ENCODE peak calls at places on chromosomes 5 and 9, in six cellular contexts. X is GM18507; N is left ventricle myocardium superior; B is substantia nigra; Z is dorsolateral prefrontal cortex; I is activated T-cell treated with anti-CD3 and anti-CD28 coated beads, Interleukin-2, amount 50 U/mL, for 24 hours. F is an unnamed sample.

GRCh38 chr9:19156805-19157204 is 29.5 kb upstream of the PLIN2 start:
- DNase-seq in X (no peak), N (peak), B (no peak), Z (no peak), I (no peak), F (peak)

GRCh38 chr5:639584-640213 is 27.6 kb downstream of the CEP72 start:
- DNase-seq in X (no peak), N (no peak), B (no peak), Z (no peak), I (peak), F (no peak)

GRCh38 chr5:37248387-37248969 is 698 bp downstream of the CPLANE1 start:
- DNase-seq in X (no peak), N (no peak), B (peak), Z (no peak), I (no peak), F (no peak)

GRCh38 chr5:150000990-150001659 is 586 bp downstream of the HMGXB3 start:
- DNase-seq in X (no peak), N (peak), B (peak), Z (no peak), I (no peak), F (peak)

GRCh38 chr5:170886210-170886894 is 24.5 kb downstream of the RANBP17 start:
- DNase-seq in X (no peak), N (no peak), B (no peak), Z (no peak), I (no peak), F (no peak)

GRCh38 chr5:176747670-176748072 is 62.7 kb upstream of the UNC5A start:
- DNase-seq in X (no peak), N (no peak), B (no peak), Z (no peak), I (no peak), F (no peak)

GRCh38 chr9:4743131-4743875 is 2.3 kb upstream of the AK3 start:
- DNase-seq in X (no peak), N (no peak), B (no peak), Z (no peak), I (no peak), F (no peak)

GRCh38 chr5:180460834-180461233 is 33.3 kb upstream of the CNOT6 start:
- DNase-seq in X (no peak), N (no peak), B (no peak), Z (no peak), I (no peak), F (no peak)

GRCh38 chr9:124218438-124219289 is 39.1 kb upstream of the NEK6 start:
- DNase-seq in X (peak), N (peak), B (peak), Z (peak), I (peak), F (peak)

GRCh38 chr5:141512390-141513020 is 23.6 kb downstream of the PCDHGC5 start:
- DNase-seq in X (no peak), N (peak), B (peak), Z (peak), I (peak), F (peak)

GRCh38 chr9:93091453-93092081 is 4.5 kb upstream of the CARD19 start:
- DNase-seq in X (no peak), N (no peak), B (peak), Z (peak), I (peak), F (no peak)

GRCh38 chr9:93031629-93032431 is 26.7 kb upstream of the SUSD3 start:
- DNase-seq in X (no peak), N (no peak), B (peak), Z (peak), I (no peak), F (no peak)

GRCh38 chr9:127123239-127123935 is 952 bp upstream of the ANGPTL2 start:
- DNase-seq in X (no peak), N (peak), B (peak), Z (no peak), I (no peak), F (peak)

GRCh38 chr5:90983148-90983547 is 400.0 kb downstream of the ARRDC3 start:
- DNase-seq in X (no peak), N (no peak), B (no peak), Z (no peak), I (no peak), F (no peak)

GRCh38 chr9:5608298-5609254 is 20.3 kb upstream of the RIC1 start:
- DNase-seq in X (no peak), N (no peak), B (no peak), Z (no peak), I (no peak), F (no peak)

GRCh38 chr9:101691657-101692056 is 46.8 kb downstream of the GRIN3A start:
- DNase-seq in X (no peak), N (no peak), B (no peak), Z (no peak), I (no peak), F (no peak)

GRCh38 chr5:75522025-75522424 is 10.3 kb downstream of the POLK start:
- DNase-seq in X (no peak), N (no peak), B (no peak), Z (no peak), I (no peak), F (no peak)

GRCh38 chr5:142826741-142827492 is 56.7 kb downstream of the ARHGAP26 start:
- DNase-seq in X (no peak), N (peak), B (no peak), Z (no peak), I (peak), F (no peak)

GRCh38 chr5:52727568-52727967 is 60.1 kb upstream of the ITGA1 start:
- DNase-seq in X (no peak), N (no peak), B (no peak), Z (no peak), I (no peak), F (no peak)

GRCh38 chr9:120692901-120693573 is 21.2 kb downstream of the MEGF9 start:
- DNase-seq in X (no peak), N (no peak), B (no peak), Z (no peak), I (no peak), F (no peak)

GRCh38 chr9:109904666-109905065 is 124.7 kb downstream of the PALM2AKAP2 start:
- DNase-seq in X (no peak), N (no peak), B (no peak), Z (no peak), I (no peak), F (no peak)

GRCh38 chr5:66864240-66864884 is 268.2 kb downstream of the MAST4 start:
- DNase-seq in X (no peak), N (no peak), B (no peak), Z (no peak), I (no peak), F (no peak)

GRCh38 chr5:72837524-72838096 is 21.1 kb downstream of the TNPO1 start:
- DNase-seq in X (no peak), N (no peak), B (no peak), Z (no peak), I (no peak), F (no peak)

GRCh38 chr9:4923580-4924544 is 61.2 kb upstream of the JAK2 start:
- DNase-seq in X (no peak), N (no peak), B (no peak), Z (no peak), I (peak), F (no peak)

GRCh38 chr5:55176176-55176818 is 3.3 kb upstream of the CDC20B start:
- DNase-seq in X (no peak), N (peak), B (peak), Z (no peak), I (peak), F (peak)

GRCh38 chr9:137484551-137485315 is 25.6 kb upstream of the NSMF start:
- DNase-seq in X (no peak), N (peak), B (no peak), Z (no peak), I (no peak), F (peak)

F was measured in Right ventricle myocardium superior.